ENCODE peak calls at places on chromosomes 6 and 20, in seven cellular contexts. One of them, this sample, is unnamed.

GRCh38 chr6:35084041-35084491 is 57.1 kb downstream of the TCP11 start:
- DNase-seq in A549: no peak
- DNase-seq in tibial nerve: no peak
- DNase-seq in transverse colon: peak; percentile 21
- DNase-seq in tibial artery: peak; percentile 60
- DNase-seq in fibroblast of lung: no peak
- DNase-seq in osteoblast: peak; percentile 78
- DNase-seq in this sample: peak; percentile 14

GRCh38 chr20:48042628-48043027 is 257.3 kb upstream of the SULF2 start:
- DNase-seq in transverse colon: no peak
- DNase-seq in fibroblast of lung: no peak
- DNase-seq in A549: no peak
- DNase-seq in osteoblast: no peak
- DNase-seq in tibial nerve: no peak
- DNase-seq in tibial artery: no peak
- DNase-seq in this sample: no peak

GRCh38 chr6:18432180-18432579 is 45.0 kb downstream of the RNF144B start:
- DNase-seq in transverse colon: no peak
- DNase-seq in tibial nerve: no peak
- DNase-seq in fibroblast of lung: peak; percentile 31
- DNase-seq in osteoblast: no peak
- DNase-seq in A549: no peak
- DNase-seq in tibial artery: no peak
- DNase-seq in this sample: no peak

GRCh38 chr6:32171234-32171633 is 4.7 kb downstream of the AGPAT1 start:
- DNase-seq in osteoblast: no peak
- DNase-seq in tibial artery: no peak
- DNase-seq in A549: no peak
- DNase-seq in tibial nerve: no peak
- DNase-seq in fibroblast of lung: no peak
- DNase-seq in transverse colon: no peak
- DNase-seq in this sample: no peak

GRCh38 chr6:116133453-116133852 is 7.5 kb upstream of the COL10A1 start:
- DNase-seq in fibroblast of lung: no peak
- DNase-seq in tibial artery: no peak
- DNase-seq in transverse colon: no peak
- DNase-seq in tibial nerve: no peak
- DNase-seq in A549: no peak
- DNase-seq in osteoblast: no peak
- DNase-seq in this sample: no peak

GRCh38 chr6:133040025-133040838 is 200.9 kb upstream of the EYA4 start:
- DNase-seq in osteoblast: no peak
- DNase-seq in A549: peak; percentile 4
- DNase-seq in tibial nerve: no peak
- DNase-seq in transverse colon: no peak
- DNase-seq in fibroblast of lung: peak; percentile 41
- DNase-seq in tibial artery: no peak
- DNase-seq in this sample: no peak

GRCh38 chr6:105587349-105588115 is 184.7 kb upstream of the PREP start:
- DNase-seq in osteoblast: no peak
- DNase-seq in transverse colon: no peak
- DNase-seq in A549: no peak
- DNase-seq in fibroblast of lung: no peak
- DNase-seq in tibial nerve: no peak
- DNase-seq in tibial artery: no peak
- DNase-seq in this sample: no peak

GRCh38 chr6:121698617-121699016 is 263.2 kb downstream of the GJA1 start:
- DNase-seq in tibial artery: no peak
- DNase-seq in osteoblast: no peak
- DNase-seq in A549: no peak
- DNase-seq in transverse colon: no peak
- DNase-seq in tibial nerve: no peak
- DNase-seq in fibroblast of lung: no peak
- DNase-seq in this sample: no peak

GRCh38 chr6:45483021-45483420 is 105.3 kb upstream of the SUPT3H start:
- DNase-seq in A549: no peak
- DNase-seq in tibial artery: no peak
- DNase-seq in osteoblast: no peak
- DNase-seq in fibroblast of lung: peak; percentile 97
- DNase-seq in tibial nerve: no peak
- DNase-seq in transverse colon: no peak
- DNase-seq in this sample: no peak

GRCh38 chr20:13105071-13105470 is 96.3 kb downstream of the SPTLC3 start:
- DNase-seq in A549: no peak
- DNase-seq in transverse colon: no peak
- DNase-seq in fibroblast of lung: no peak
- DNase-seq in osteoblast: no peak
- DNase-seq in tibial nerve: no peak
- DNase-seq in tibial artery: no peak
- DNase-seq in this sample: peak; percentile 42

GRCh38 chr6:53714395-53714794 is 48.8 kb upstream of the KLHL31 start:
- DNase-seq in fibroblast of lung: no peak
- DNase-seq in osteoblast: no peak
- DNase-seq in A549: no peak
- DNase-seq in transverse colon: no peak
- DNase-seq in tibial nerve: no peak
- DNase-seq in tibial artery: no peak
- DNase-seq in this sample: no peak

GRCh38 chr20:38143646-38144554 is 21.2 kb downstream of the TGM2 start:
- DNase-seq in tibial nerve: no peak
- DNase-seq in osteoblast: peak; percentile 97
- DNase-seq in A549: peak; percentile 63
- DNase-seq in transverse colon: peak; percentile 81
- DNase-seq in tibial artery: peak; percentile 93
- DNase-seq in fibroblast of lung: peak; percentile 70
- DNase-seq in this sample: peak; percentile 89

GRCh38 chr6:87237804-87238203 is 82.4 kb downstream of the ZNF292 start:
- DNase-seq in transverse colon: no peak
- DNase-seq in tibial nerve: no peak
- DNase-seq in fibroblast of lung: peak; percentile 50
- DNase-seq in osteoblast: peak; percentile 94
- DNase-seq in tibial artery: no peak
- DNase-seq in A549: peak; percentile 8
- DNase-seq in this sample: no peak

GRCh38 chr6:142280265-142280664 is 21.5 kb upstream of the ADGRG6 start:
- DNase-seq in tibial nerve: no peak
- DNase-seq in fibroblast of lung: no peak
- DNase-seq in A549: no peak
- DNase-seq in transverse colon: no peak
- DNase-seq in osteoblast: no peak
- DNase-seq in tibial artery: no peak
- DNase-seq in this sample: no peak

DNA sequence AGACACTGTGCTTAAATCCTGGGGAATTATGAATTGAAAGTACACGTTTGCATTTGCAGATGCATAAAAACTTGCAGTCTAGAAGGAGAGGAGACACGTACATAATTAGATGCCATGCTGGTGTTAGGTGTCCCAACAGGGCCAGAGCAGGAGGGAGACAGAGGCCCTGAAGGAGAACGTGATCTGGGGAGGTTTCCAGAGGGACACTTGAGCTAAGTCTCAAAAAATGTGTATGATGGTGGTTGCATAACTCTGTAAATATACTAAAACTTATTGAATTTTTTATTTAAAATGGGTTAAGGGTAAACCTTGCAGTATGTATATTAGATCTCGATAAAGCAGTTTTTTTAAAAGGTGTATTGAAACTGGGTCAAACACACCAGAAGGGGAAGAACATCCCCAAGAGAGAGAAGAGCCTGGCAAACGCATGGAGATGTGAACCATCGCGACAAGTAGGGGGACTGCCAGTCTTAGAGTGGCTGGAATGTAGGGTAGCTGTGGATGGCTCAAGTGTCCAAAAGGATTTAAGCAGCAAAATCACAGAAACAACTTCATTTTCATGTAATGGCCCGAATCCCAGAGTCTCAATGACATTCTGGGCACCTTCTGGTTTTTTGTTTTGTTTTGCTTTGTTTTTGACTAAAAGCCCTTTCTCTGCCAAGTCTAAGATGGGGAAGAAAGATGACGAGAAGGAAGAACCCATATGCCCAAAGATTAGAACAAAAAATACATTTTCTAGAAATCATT is 15.3 kb downstream of the TRAF3IP2 start:
- DNase-seq in tibial artery: no peak
- DNase-seq in fibroblast of lung: peak; percentile 64
- DNase-seq in A549: no peak
- DNase-seq in tibial nerve: no peak
- DNase-seq in transverse colon: no peak
- DNase-seq in osteoblast: no peak
- DNase-seq in this sample: no peak
- H3K4me1 ChIP-seq in tibial artery: peaks cover 69% of the 10 kb centered on the region
- H3K4me1 ChIP-seq in fibroblast of lung: peaks cover 38% of the 10 kb centered on the region
- H3K4me1 ChIP-seq in A549: peaks cover 69% of the 10 kb centered on the region
- H3K4me1 ChIP-seq in tibial nerve: no peaks in the 10 kb centered on the region
- H3K4me1 ChIP-seq in transverse colon: peaks cover 22% of the 10 kb centered on the region
- H3K4me1 ChIP-seq in osteoblast: peaks cover 72% of the 10 kb centered on the region
- H3K4me1 ChIP-seq in this sample: peaks cover 44% of the 10 kb centered on the region

GRCh38 chr20:1861347-1861987 is 33.7 kb upstream of the SIRPA start:
- DNase-seq in tibial nerve: no peak
- DNase-seq in tibial artery: no peak
- DNase-seq in transverse colon: peak; percentile 37
- DNase-seq in fibroblast of lung: peak; percentile 34
- DNase-seq in A549: no peak
- DNase-seq in osteoblast: peak; percentile 88
- DNase-seq in this sample: no peak
- H3K4me3 ChIP-seq in tibial nerve: no peak overlapping the region
- H3K4me3 ChIP-seq in tibial artery: no peak overlapping the region
- H3K4me3 ChIP-seq in transverse colon: no peak overlapping the region
- H3K4me3 ChIP-seq in fibroblast of lung: no peak overlapping the region
- H3K4me3 ChIP-seq in A549: no peak overlapping the region
- H3K4me3 ChIP-seq in osteoblast: peak overlapping the region; percentile 54
- H3K4me3 ChIP-seq in this sample: no peak overlapping the region

GRCh38 chr20:57473246-57474042 is 51.5 kb downstream of the CTCFL start:
- DNase-seq in tibial nerve: no peak
- DNase-seq in A549: no peak
- DNase-seq in transverse colon: no peak
- DNase-seq in osteoblast: peak; percentile 59
- DNase-seq in tibial artery: peak; percentile 66
- DNase-seq in fibroblast of lung: no peak
- DNase-seq in this sample: no peak
- H3K4me1 ChIP-seq in tibial nerve: no peaks in the 10 kb centered on the region
- H3K4me1 ChIP-seq in A549: no peaks in the 10 kb centered on the region
- H3K4me1 ChIP-seq in transverse colon: peaks cover 6% of the 10 kb centered on the region
- H3K4me1 ChIP-seq in osteoblast: no peaks in the 10 kb centered on the region
- H3K4me1 ChIP-seq in tibial artery: no peaks in the 10 kb centered on the region
- H3K4me1 ChIP-seq in fibroblast of lung: no peaks in the 10 kb centered on the region
- H3K4me1 ChIP-seq in this sample: no peaks in the 10 kb centered on the region

GRCh38 chr6:26575494-26575939 is 21.2 kb upstream of the ABT1 start:
- DNase-seq in osteoblast: peak; percentile 61
- DNase-seq in tibial nerve: no peak
- DNase-seq in fibroblast of lung: no peak
- DNase-seq in transverse colon: no peak
- DNase-seq in A549: no peak
- DNase-seq in tibial artery: no peak
- DNase-seq in this sample: no peak
- H3K4me3 ChIP-seq in osteoblast: no peak overlapping the region
- H3K4me3 ChIP-seq in tibial nerve: no peak overlapping the region
- H3K4me3 ChIP-seq in fibroblast of lung: no peak overlapping the region
- H3K4me3 ChIP-seq in transverse colon: no peak overlapping the region
- H3K4me3 ChIP-seq in A549: no peak overlapping the region
- H3K4me3 ChIP-seq in tibial artery: no peak overlapping the region
- H3K4me3 ChIP-seq in this sample: no peak overlapping the region

GRCh38 chr6:20409427-20409971 is 7.8 kb downstream of the E2F3 start:
- DNase-seq in tibial artery: no peak
- DNase-seq in transverse colon: peak; percentile 27
- DNase-seq in osteoblast: no peak
- DNase-seq in fibroblast of lung: no peak
- DNase-seq in A549: no peak
- DNase-seq in tibial nerve: no peak
- DNase-seq in this sample: no peak
- H3K4me1 ChIP-seq in tibial artery: peaks cover 24% of the 10 kb centered on the region
- H3K4me1 ChIP-seq in transverse colon: no peaks in the 10 kb centered on the region
- H3K4me1 ChIP-seq in osteoblast: no peaks in the 10 kb centered on the region
- H3K4me1 ChIP-seq in fibroblast of lung: no peaks in the 10 kb centered on the region
- H3K4me1 ChIP-seq in A549: peaks cover 5% of the 10 kb centered on the region
- H3K4me1 ChIP-seq in tibial nerve: no peaks in the 10 kb centered on the region
- H3K4me1 ChIP-seq in this sample: peaks cover 5% of the 10 kb centered on the region

GRCh38 chr20:4985658-4986057 is 15.7 kb downstream of the SLC23A2 start:
- DNase-seq in osteoblast: no peak
- DNase-seq in tibial artery: no peak
- DNase-seq in fibroblast of lung: no peak
- DNase-seq in tibial nerve: no peak
- DNase-seq in transverse colon: no peak
- DNase-seq in A549: no peak
- DNase-seq in this sample: no peak
- H3K4me3 ChIP-seq in osteoblast: no peak overlapping the region
- H3K4me3 ChIP-seq in tibial artery: no peak overlapping the region
- H3K4me3 ChIP-seq in fibroblast of lung: no peak overlapping the region
- H3K4me3 ChIP-seq in tibial nerve: no peak overlapping the region
- H3K4me3 ChIP-seq in transverse colon: no peak overlapping the region
- H3K4me3 ChIP-seq in A549: no peak overlapping the region
- H3K4me3 ChIP-seq in this sample: no peak overlapping the region

GRCh38 chr20:61693055-61693600 is 372.6 kb downstream of the TAF4 start:
- DNase-seq in transverse colon: no peak
- DNase-seq in tibial nerve: no peak
- DNase-seq in A549: no peak
- DNase-seq in osteoblast: peak; percentile 23
- DNase-seq in tibial artery: no peak
- DNase-seq in fibroblast of lung: no peak
- DNase-seq in this sample: no peak

GRCh38 chr20:61697666-61698597 is 367.7 kb downstream of the TAF4 start:
- DNase-seq in transverse colon: no peak
- DNase-seq in osteoblast: peak; percentile 44
- DNase-seq in tibial nerve: no peak
- DNase-seq in A549: no peak
- DNase-seq in tibial artery: no peak
- DNase-seq in fibroblast of lung: no peak
- DNase-seq in this sample: no peak

GRCh38 chr20:61696181-61696735 is 369.4 kb downstream of the TAF4 start:
- DNase-seq in A549: no peak
- DNase-seq in tibial nerve: no peak
- DNase-seq in osteoblast: peak; percentile 58
- DNase-seq in transverse colon: no peak
- DNase-seq in tibial artery: no peak
- DNase-seq in fibroblast of lung: no peak
- DNase-seq in this sample: no peak

GRCh38 chr20:61694666-61695065 is 371.0 kb downstream of the TAF4 start:
- DNase-seq in tibial nerve: no peak
- DNase-seq in tibial artery: no peak
- DNase-seq in A549: no peak
- DNase-seq in fibroblast of lung: no peak
- DNase-seq in osteoblast: peak; percentile 37
- DNase-seq in transverse colon: no peak
- DNase-seq in this sample: no peak

DNA sequence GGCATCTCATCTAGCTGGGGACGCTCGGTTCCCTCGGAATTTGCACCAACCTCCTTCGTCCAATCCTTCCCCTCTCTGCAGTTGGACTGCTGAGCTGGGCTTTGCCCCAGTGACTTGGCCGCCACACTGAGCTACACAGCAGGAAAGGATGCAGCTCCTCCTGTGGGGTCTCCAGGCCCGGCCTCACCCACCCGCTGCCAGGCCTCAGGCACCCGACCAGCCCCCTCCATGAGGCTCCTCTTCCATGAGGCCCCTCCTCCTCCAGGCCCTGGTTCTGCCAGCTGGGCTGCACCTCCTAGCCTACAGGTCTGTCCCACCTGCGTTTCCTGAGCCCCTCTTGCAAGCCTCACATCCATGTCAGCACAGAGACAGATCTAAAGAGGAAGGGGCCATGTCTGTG is 369.9 kb downstream of the TAF4 start:
- DNase-seq in A549: no peak
- DNase-seq in osteoblast: no peak
- DNase-seq in transverse colon: no peak
- DNase-seq in tibial artery: no peak
- DNase-seq in tibial nerve: no peak
- DNase-seq in fibroblast of lung: no peak
- DNase-seq in this sample: no peak
- H3K4me1 ChIP-seq in A549: no peaks in the 10 kb centered on the region
- H3K4me1 ChIP-seq in osteoblast: no peaks in the 10 kb centered on the region
- H3K4me1 ChIP-seq in transverse colon: no peaks in the 10 kb centered on the region
- H3K4me1 ChIP-seq in tibial artery: no peaks in the 10 kb centered on the region
- H3K4me1 ChIP-seq in tibial nerve: no peaks in the 10 kb centered on the region
- H3K4me1 ChIP-seq in fibroblast of lung: no peaks in the 10 kb centered on the region
- H3K4me1 ChIP-seq in this sample: no peaks in the 10 kb centered on the region